ENCODE peak calls at places on chromosomes 7 and 10, in seven cellular contexts. Y, R, C, E, T, P and F are unnamed samples.

GRCh38 chr10:131994435-131994834 is 12.7 kb upstream of the BNIP3 start:
- DNase-seq in P (no peak), T (no peak), C (no peak), R (no peak), E (no peak), Y (no peak), F (no peak)

GRCh38 chr7:133682364-133683181 is 429.7 kb downstream of the EXOC4 start:
- DNase-seq in R (no peak), P (no peak), C (no peak), T (no peak), E (no peak), Y (no peak), F (no peak)

GRCh38 chr7:72307566-72307965 is 104.6 kb downstream of the CALN1 start:
- DNase-seq in C (no peak), R (no peak), E (no peak), Y (no peak), T (no peak), P (no peak), F (no peak)

GRCh38 chr10:28429573-28430216 is 103.2 kb upstream of the WAC start:
- DNase-seq in E (no peak), P (no peak), C (no peak), R (no peak), T (no peak), Y (no peak), F (no peak)

GRCh38 chr10:77428776-77429395 is 208.7 kb downstream of the KCNMA1 start:
- DNase-seq in E (peak), R (peak), T (no peak), Y (peak), C (peak), P (peak), F (no peak)

GRCh38 chr7:99142727-99143521 is 984 bp downstream of the SMURF1 start:
- DNase-seq in C (peak), R (peak), Y (peak), E (peak), T (peak), P (peak), F (peak)

GRCh38 chr10:80535671-80536360 is 1.9 kb upstream of the SH2D4B start:
- DNase-seq in C (no peak), T (peak), E (no peak), Y (peak), P (no peak), R (no peak), F (no peak)

GRCh38 chr10:1854271-1854670 is 116.9 kb upstream of the ADARB2 start:
- DNase-seq in E (no peak), R (no peak), T (no peak), C (no peak), P (no peak), Y (no peak), F (no peak)

GRCh38 chr10:110324805-110325280 is 20.1 kb upstream of the SMNDC1 start:
- DNase-seq in Y (no peak), R (no peak), E (no peak), C (no peak), P (no peak), T (no peak), F (no peak)

GRCh38 chr7:22859676-22860290 is 37.1 kb upstream of the TOMM7 start:
- DNase-seq in T (no peak), Y (no peak), C (peak), P (peak), R (no peak), E (no peak), F (no peak)

GRCh38 chr10:62818426-62819011 is 2.4 kb upstream of the EGR2 start:
- DNase-seq in P (no peak), Y (peak), E (peak), R (peak), C (peak), T (peak), F (no peak)

GRCh38 chr7:44678096-44678467 is 70.6 kb upstream of the ZMIZ2 start:
- DNase-seq in T (no peak), P (no peak), C (peak), E (no peak), Y (no peak), R (no peak), F (no peak)

GRCh38 chr10:88831709-88832108 is 19.9 kb downstream of the ANKRD22 start:
- DNase-seq in P (no peak), R (no peak), E (no peak), Y (no peak), T (peak), C (no peak), F (no peak)

GRCh38 chr10:21432266-21432665 is 93.2 kb downstream of the SKIDA1 start:
- DNase-seq in E (no peak), P (no peak), R (no peak), Y (no peak), T (no peak), C (no peak), F (no peak)

GRCh38 chr7:123929107-123929506 is 4.1 kb downstream of the SPAM1 start:
- DNase-seq in C (no peak), T (no peak), P (no peak), E (no peak), R (no peak), Y (no peak), F (no peak)

GRCh38 chr7:55552320-55553086 is 19.8 kb downstream of the VOPP1 start:
- DNase-seq in P (peak), T (no peak), R (no peak), C (peak), E (no peak), Y (no peak), F (no peak)

GRCh38 chr7:85186521-85187241 is at the start of gene SEMA3D:
- DNase-seq in T (no peak), R (peak), C (peak), P (peak), Y (peak), E (peak), F (peak)

GRCh38 chr10:13712799-13713581 is 126.2 kb downstream of the PRPF18 start:
- DNase-seq in P (peak), E (peak), R (no peak), T (no peak), Y (no peak), C (peak), F (no peak)

GRCh38 chr7:117124585-117125220 is 171.4 kb downstream of the ST7 start:
- DNase-seq in T (peak), C (peak), Y (no peak), R (peak), E (no peak), P (peak), F (peak)

GRCh38 chr7:25215694-25216335 is 12.5 kb downstream of the NPVF start:
- DNase-seq in P (no peak), T (no peak), E (no peak), Y (no peak), C (no peak), R (no peak), F (no peak)

GRCh38 chr7:77863860-77864259 is 65.3 kb downstream of the PHTF2 start:
- DNase-seq in T (no peak), P (no peak), Y (no peak), R (no peak), C (no peak), E (no peak), F (no peak)

GRCh38 chr10:23038172-23038571 is 57.2 kb upstream of the MSRB2 start:
- DNase-seq in C (no peak), T (no peak), P (no peak), E (no peak), Y (no peak), R (no peak), F (no peak)

GRCh38 chr7:28329616-28330373 is 82.5 kb upstream of the CREB5 start:
- DNase-seq in T (peak), E (no peak), P (no peak), Y (no peak), R (peak), C (peak), F (no peak)

GRCh38 chr10:127337801-127338200 is 141.4 kb upstream of the INSYN2A start:
- DNase-seq in E (peak), Y (no peak), T (no peak), P (no peak), R (peak), C (no peak), F (no peak)

GRCh38 chr7:129821476-129821875 is 131.3 kb downstream of the UBE2H start:
- DNase-seq in R (peak), C (no peak), E (no peak), Y (no peak), T (no peak), P (no peak), F (no peak)

GRCh38 chr7:32335107-32335506 is 155.1 kb downstream of the LSM5 start:
- DNase-seq in E (no peak), T (no peak), P (peak), R (no peak), Y (no peak), C (peak), F (no peak)

GRCh38 chr10:6986927-6987326 is 406.9 kb upstream of the PRKCQ start:
- DNase-seq in P (no peak), T (no peak), R (peak), E (no peak), C (no peak), Y (no peak), F (no peak)

GRCh38 chr7:102455596-102455995 is 9.1 kb downstream of the ALKBH4 start:
- DNase-seq in T (no peak), C (no peak), R (no peak), E (no peak), P (no peak), Y (no peak), F (no peak)

GRCh38 chr7:6026011-6026819 is 5.0 kb upstream of the ANKRD61 start:
- DNase-seq in C (peak), R (peak), T (peak), P (peak), Y (peak), E (peak), F (no peak)

GRCh38 chr7:146172112-146172511 is 55.5 kb downstream of the CNTNAP2 start:
- DNase-seq in P (peak), Y (no peak), R (no peak), T (no peak), E (no peak), C (peak), F (no peak)

GRCh38 chr10:17115683-17116082 is 13.9 kb downstream of the CUBN start:
- DNase-seq in P (peak), R (no peak), E (no peak), C (peak), T (no peak), Y (no peak), F (no peak)
- TF ChIP-seq CTCF in P (peak), R (peak), E (no peak), C (no peak), T (no peak), Y (no peak), F (no peak)

GRCh38 chr10:112871021-112871420 is 79.0 kb upstream of the TCF7L2 start:
- DNase-seq in P (no peak), Y (no peak), E (no peak), T (no peak), R (no peak), C (no peak), F (no peak)

GRCh38 chr10:112873541-112873940 is 76.5 kb upstream of the TCF7L2 start:
- DNase-seq in Y (no peak), E (no peak), C (no peak), T (no peak), P (no peak), R (no peak), F (no peak)

GRCh38 chr10:112874982-112875381 is 75.1 kb upstream of the TCF7L2 start:
- DNase-seq in T (no peak), R (no peak), P (no peak), Y (no peak), C (no peak), E (no peak), F (no peak)

GRCh38 chr10:112875474-112876267 is 74.4 kb upstream of the TCF7L2 start:
- DNase-seq in R (no peak), T (no peak), P (peak), E (no peak), Y (no peak), C (peak), F (no peak)

DNA sequence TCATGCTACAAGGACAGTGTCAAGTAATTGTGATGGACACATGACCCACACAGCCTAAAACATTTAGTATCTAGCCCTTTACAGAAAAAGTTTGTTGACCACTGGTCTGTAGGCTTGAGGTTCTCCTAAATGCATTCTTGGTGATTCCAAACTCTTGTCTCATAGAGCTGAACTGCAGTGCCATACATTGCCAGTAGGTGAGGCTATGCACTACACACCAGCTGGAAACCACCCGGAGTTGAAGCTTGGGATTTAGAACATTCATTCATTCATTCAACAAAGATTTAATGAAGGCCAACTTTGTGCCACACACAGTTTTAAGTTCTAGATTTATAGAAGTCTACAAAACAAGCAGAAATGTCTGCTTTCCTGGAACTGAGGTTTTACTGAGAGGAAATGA is 77.3 kb upstream of the TCF7L2 start:
- DNase-seq in R (no peak), E (peak), Y (no peak), C (no peak), P (no peak), T (no peak), F (no peak)
- TF ChIP-seq CTCF in R (peak), E (peak), Y (no peak), C (peak), P (peak), T (no peak), F (peak)

GRCh38 chr7:19491821-19492452 is 216.9 kb downstream of the POLR1F start:
- DNase-seq in P (peak), C (peak), Y (no peak), T (no peak), E (no peak), R (peak), F (no peak)
- TF ChIP-seq CTCF in P (peak), C (peak), Y (no peak), T (no peak), E (peak), R (peak), F (peak)

GRCh38 chr10:69918036-69918435 is 116.3 kb downstream of the COL13A1 start:
- DNase-seq in C (no peak), P (no peak), Y (no peak), E (no peak), R (no peak), T (no peak), F (no peak)
- TF ChIP-seq CTCF in C (no peak), P (peak), Y (no peak), E (no peak), R (no peak), T (no peak), F (no peak)

DNA sequence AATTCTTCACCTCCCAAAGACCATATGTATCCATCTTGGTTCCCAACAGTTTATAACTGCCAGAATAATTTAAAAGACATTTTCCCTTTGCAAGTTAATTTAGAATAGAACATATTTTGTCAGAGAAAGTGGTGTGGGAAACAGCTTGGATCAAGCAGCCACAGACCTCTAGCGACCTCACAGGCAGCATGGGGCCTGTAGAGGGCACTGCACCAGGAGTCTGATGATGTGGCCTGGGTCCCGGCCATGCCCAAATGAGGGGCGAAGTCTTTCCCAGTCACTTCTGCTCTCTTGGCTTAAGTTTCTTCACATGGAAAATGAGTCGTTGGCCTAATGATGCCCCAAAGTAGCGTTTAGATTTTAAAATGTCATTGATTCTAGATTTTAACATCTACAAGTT is 243.2 kb downstream of the SDK1 start:
- DNase-seq in E (peak), Y (peak), P (no peak), T (no peak), C (no peak), R (no peak), F (no peak)
- TF ChIP-seq CTCF in E (peak), Y (no peak), P (peak), T (no peak), C (no peak), R (no peak), F (no peak)